ENCODE peak calls at places on chromosomes 16 and 17, in seven cellular contexts. H, O, K, X, J, T and L are unnamed samples.
A peak's percentile ranks its signal among the peaks of the same experiment; 100 is the strongest.

GRCh38 chr17:77709594-77709993 is 248.9 kb upstream of the TNRC6C start:
- DNase-seq in J (no peak), K (no peak), H (no peak), O (no peak), X (no peak), T (peak; percentile 19), L (no peak)

GRCh38 chr16:11100239-11100750 is 155.7 kb downstream of the SOCS1 start:
- DNase-seq in T (no peak), K (peak; percentile 95), X (peak; percentile 94), O (no peak), H (peak; percentile 95), J (no peak), L (no peak)

GRCh38 chr17:57294075-57294474 is 37.8 kb downstream of the MSI2 start:
- DNase-seq in J (no peak), T (no peak), O (no peak), X (no peak), H (no peak), K (no peak), L (no peak)

GRCh38 chr16:11783319-11784047 is 13.6 kb downstream of the ZC3H7A start:
- DNase-seq in K (peak; percentile 67), O (no peak), X (no peak), T (no peak), J (no peak), H (peak; percentile 69), L (peak; percentile 50)

GRCh38 chr17:40560592-40561293 is 4.5 kb downstream of the CCR7 start:
- DNase-seq in J (no peak), H (peak; percentile 66), T (peak; percentile 70), K (peak; percentile 77), X (peak; percentile 84), O (no peak), L (no peak)

GRCh38 chr17:70256751-70257150 is 87.4 kb downstream of the KCNJ2 start:
- DNase-seq in T (no peak), K (no peak), H (no peak), X (no peak), O (no peak), J (no peak), L (no peak)

GRCh38 chr17:75430159-75430748 is 24.8 kb upstream of the GRB2 start:
- DNase-seq in K (peak; percentile 70), O (peak; percentile 90), J (no peak), T (peak; percentile 85), X (no peak), H (peak; percentile 53), L (no peak)

GRCh38 chr17:59846391-59847165 is 46.2 kb downstream of the TUBD1 start:
- DNase-seq in J (no peak), H (peak; percentile 87), T (no peak), X (peak; percentile 92), K (peak; percentile 87), O (peak; percentile 99), L (peak; percentile 98)

GRCh38 chr17:63843387-63844292 is 1.2 kb upstream of the SMARCD2 start:
- DNase-seq in J (no peak), T (no peak), X (peak; percentile 86), O (peak; percentile 57), K (peak; percentile 96), H (peak; percentile 98), L (no peak)

GRCh38 chr17:37494971-37495370 is 5.3 kb downstream of the DUSP14 start:
- DNase-seq in K (no peak), X (no peak), J (no peak), H (no peak), T (no peak), O (no peak), L (no peak)

GRCh38 chr17:58412910-58413630 is 4.3 kb downstream of the RNF43 start:
- DNase-seq in H (no peak), X (no peak), J (no peak), O (no peak), T (no peak), K (no peak), L (peak; percentile 63)

GRCh38 chr16:85625053-85625452 is 11.9 kb downstream of the GSE1 start:
- DNase-seq in H (no peak), O (no peak), J (no peak), T (no peak), X (no peak), K (no peak), L (no peak)

GRCh38 chr16:30649725-30650368 is 913 bp upstream of the PRR14 start:
- DNase-seq in K (no peak), T (no peak), X (no peak), H (no peak), O (no peak), J (no peak), L (no peak)

GRCh38 chr16:48963901-48964615 is 317.6 kb downstream of the CBLN1 start:
- DNase-seq in O (peak; percentile 36), J (no peak), K (no peak), X (peak; percentile 87), T (no peak), H (peak; percentile 32), L (peak; percentile 89)

GRCh38 chr17:79220201-79220714 is 145.6 kb downstream of the ENGASE start:
- DNase-seq in O (no peak), H (no peak), T (no peak), K (no peak), J (no peak), X (no peak), L (no peak)

GRCh38 chr17:2017274-2017941 is 7.7 kb downstream of the RTN4RL1 start:
- DNase-seq in T (no peak), J (no peak), X (no peak), O (no peak), K (no peak), H (no peak), L (no peak)

GRCh38 chr17:19762515-19762961 is 14.4 kb upstream of the ALDH3A1 start:
- DNase-seq in X (peak; percentile 60), J (peak; percentile 87), T (peak; percentile 93), H (peak; percentile 68), O (peak; percentile 84), K (peak; percentile 76), L (peak; percentile 54)

GRCh38 chr17:28467456-28468025 is 5.9 kb upstream of the SLC13A2 start:
- DNase-seq in H (peak; percentile 77), K (peak; percentile 95), O (no peak), T (no peak), J (no peak), X (peak; percentile 74), L (peak; percentile 74)

GRCh38 chr17:48294989-48295892 is 134.8 kb downstream of the SKAP1 start:
- DNase-seq in X (peak; percentile 3), J (no peak), K (peak; percentile 42), T (no peak), H (peak; percentile 46), O (peak; percentile 35), L (peak; percentile 28)

GRCh38 chr16:2499454-2499853 is 14.3 kb upstream of the ATP6V0C start:
- DNase-seq in T (no peak), H (no peak), O (no peak), J (no peak), K (no peak), X (no peak), L (no peak)

GRCh38 chr17:60993497-60993896 is 315.8 kb downstream of the BCAS3 start:
- DNase-seq in T (no peak), J (no peak), O (no peak), H (no peak), K (no peak), X (no peak), L (no peak)

GRCh38 chr17:74280093-74280513 is 6.1 kb downstream of the DNAI2 start:
- DNase-seq in T (no peak), H (no peak), X (no peak), O (no peak), K (no peak), J (no peak), L (no peak)

GRCh38 chr17:36590082-36590481 is 1.6 kb upstream of the DHRS11 start:
- DNase-seq in X (peak; percentile 23), T (no peak), H (peak; percentile 83), K (peak; percentile 88), O (no peak), J (no peak), L (no peak)

DNA sequence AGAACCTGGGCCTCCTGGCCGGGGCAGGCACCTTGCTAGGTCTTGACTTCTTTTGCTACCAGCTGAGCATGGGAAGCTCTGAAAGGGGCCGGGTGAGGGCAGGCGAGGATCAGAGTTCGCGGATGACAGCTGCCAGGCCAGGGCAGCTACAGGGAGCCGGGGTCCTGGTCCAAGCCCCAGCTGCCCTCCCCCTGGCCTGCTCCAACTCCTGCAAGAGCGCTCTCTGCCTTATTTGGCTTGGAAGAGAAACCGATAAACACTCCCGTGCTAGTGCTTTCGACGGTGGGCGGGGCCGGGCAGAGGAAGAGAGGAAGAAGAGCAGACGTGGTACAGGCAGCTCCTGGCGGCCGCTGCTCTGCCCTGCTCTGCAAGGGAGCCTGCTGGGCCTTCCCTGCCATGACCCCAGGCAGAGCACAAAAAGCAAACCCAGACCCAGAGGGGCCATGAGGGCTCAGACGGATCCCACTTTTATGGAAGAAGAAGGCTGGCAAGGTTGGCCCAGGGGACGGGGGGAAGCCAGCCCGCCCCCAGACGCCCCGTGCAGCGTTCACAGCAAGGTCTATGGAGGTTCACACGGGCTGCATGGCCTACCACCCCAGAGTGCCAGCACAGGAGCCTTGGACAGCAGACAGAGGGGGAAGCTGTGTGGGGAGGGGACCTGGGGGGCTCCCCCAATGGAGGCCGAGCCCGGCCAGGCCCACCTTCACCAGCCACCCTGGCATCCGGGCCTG is 25.6 kb downstream of the PIEZO1 start:
- DNase-seq in T (no peak), K (peak; percentile 40), J (no peak), X (peak; percentile 30), O (no peak), H (peak; percentile 48), L (no peak)
- TF ChIP-seq CTCF in T (no peak), K (no peak), J (no peak), X (no peak), O (no peak), H (no peak), L (no peak)

DNA sequence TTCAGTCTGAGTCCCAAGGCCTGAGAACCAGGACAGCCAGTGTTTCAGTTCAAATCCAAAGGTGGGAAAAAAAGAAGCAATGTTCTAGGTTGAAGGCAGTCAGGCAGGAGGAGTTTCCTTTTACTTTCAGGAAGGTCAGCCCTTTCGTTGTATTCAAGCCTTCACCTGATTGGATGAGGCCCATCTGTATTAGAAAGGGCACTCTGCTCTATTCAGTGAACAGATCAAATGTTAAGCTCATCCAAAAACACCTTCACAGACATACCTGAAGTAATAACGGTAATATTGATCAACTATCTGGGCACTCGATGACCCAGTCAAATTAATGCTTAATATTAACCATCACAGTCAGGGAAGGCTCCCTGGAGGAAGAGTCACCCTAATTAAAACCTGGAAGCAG is 60.9 kb downstream of the IRX5 start:
- DNase-seq in T (no peak), O (no peak), X (no peak), J (no peak), K (no peak), H (no peak), L (no peak)
- TF ChIP-seq CTCF in T (no peak), O (no peak), X (no peak), J (no peak), K (no peak), H (no peak), L (no peak)

GRCh38 chr17:45108595-45109521 is 23.5 kb downstream of the PLCD3 start:
- DNase-seq in H (no peak), X (no peak), K (no peak), T (no peak), O (peak; percentile 51), J (no peak), L (no peak)
- TF ChIP-seq CTCF in H (no peak), X (no peak), K (no peak), T (no peak), O (peak; percentile 46), J (no peak), L (peak; percentile 23)

DNA sequence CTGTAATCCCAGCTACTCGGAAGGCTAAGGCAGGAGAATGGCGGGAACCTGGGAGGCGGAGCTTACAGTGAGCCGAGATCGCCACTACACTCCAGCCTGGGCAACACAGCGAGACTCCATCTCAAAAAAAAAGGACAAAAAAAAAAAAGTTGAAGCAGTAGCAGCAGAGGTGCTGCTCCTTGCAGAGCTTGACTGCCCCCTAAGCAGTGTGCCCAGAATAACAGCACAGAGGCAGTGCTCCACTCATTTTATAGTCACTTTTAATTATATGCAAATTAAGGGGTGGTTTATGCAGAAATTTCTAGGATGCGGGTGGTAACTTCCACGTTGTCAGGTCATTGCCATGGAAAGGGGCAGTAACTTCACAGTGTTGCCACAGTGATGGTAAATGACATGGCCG is 54.3 kb upstream of the NOL11 start:
- DNase-seq in T (no peak), K (no peak), X (no peak), J (no peak), H (no peak), O (peak; percentile 8), L (no peak)
- TF ChIP-seq CTCF in T (peak; percentile 11), K (no peak), X (no peak), J (no peak), H (no peak), O (no peak), L (no peak)